ENCODE peak calls at places on chromosome 3, in seven cellular contexts. One of them, this sample, is unnamed.

GRCh38 chr3:156727519-156728205 is 53.3 kb downstream of the TIPARP start:
- DNase-seq in breast epithelium: no peak
- DNase-seq in stomach: no peak
- DNase-seq in HCT116: no peak
- DNase-seq in spleen: no peak
- DNase-seq in HepG2: no peak
- DNase-seq in endothelial cell of umbilical vein: no peak
- DNase-seq in this sample: no peak

GRCh38 chr3:99384596-99384995 is 253.8 kb upstream of the COL8A1 start:
- DNase-seq in HCT116: no peak
- DNase-seq in endothelial cell of umbilical vein: peak; percentile 30
- DNase-seq in breast epithelium: no peak
- DNase-seq in HepG2: no peak
- DNase-seq in spleen: no peak
- DNase-seq in stomach: no peak
- DNase-seq in this sample: no peak

GRCh38 chr3:112111785-112112402 is 21.2 kb downstream of the GCSAM start:
- DNase-seq in stomach: peak; percentile 59
- DNase-seq in HCT116: peak; percentile 46
- DNase-seq in breast epithelium: peak; percentile 45
- DNase-seq in spleen: no peak
- DNase-seq in HepG2: peak; percentile 33
- DNase-seq in endothelial cell of umbilical vein: peak; percentile 59
- DNase-seq in this sample: peak; percentile 66

GRCh38 chr3:128971421-128971820 is 22.5 kb downstream of the CFAP92 start:
- DNase-seq in HepG2: no peak
- DNase-seq in HCT116: no peak
- DNase-seq in spleen: no peak
- DNase-seq in stomach: no peak
- DNase-seq in endothelial cell of umbilical vein: no peak
- DNase-seq in breast epithelium: no peak
- DNase-seq in this sample: no peak

GRCh38 chr3:49781415-49782199 is 4.7 kb downstream of the IP6K1 start:
- DNase-seq in breast epithelium: no peak
- DNase-seq in spleen: no peak
- DNase-seq in stomach: no peak
- DNase-seq in HCT116: no peak
- DNase-seq in endothelial cell of umbilical vein: no peak
- DNase-seq in HepG2: peak; percentile 56
- DNase-seq in this sample: no peak

GRCh38 chr3:61901986-61902385 is 340.6 kb downstream of the PTPRG start:
- DNase-seq in endothelial cell of umbilical vein: no peak
- DNase-seq in stomach: no peak
- DNase-seq in spleen: no peak
- DNase-seq in breast epithelium: no peak
- DNase-seq in HCT116: no peak
- DNase-seq in HepG2: no peak
- DNase-seq in this sample: no peak

GRCh38 chr3:21795152-21795837 is 44.3 kb upstream of the ZNF385D start:
- DNase-seq in HCT116: no peak
- DNase-seq in stomach: no peak
- DNase-seq in HepG2: no peak
- DNase-seq in spleen: no peak
- DNase-seq in breast epithelium: no peak
- DNase-seq in endothelial cell of umbilical vein: no peak
- DNase-seq in this sample: no peak

GRCh38 chr3:154135511-154136173 is 14.5 kb downstream of the ARHGEF26 start:
- DNase-seq in HCT116: no peak
- DNase-seq in spleen: no peak
- DNase-seq in breast epithelium: no peak
- DNase-seq in endothelial cell of umbilical vein: no peak
- DNase-seq in stomach: peak; percentile 29
- DNase-seq in HepG2: peak; percentile 32
- DNase-seq in this sample: peak; percentile 15

GRCh38 chr3:69231929-69232437 is 109.6 kb upstream of the LMOD3 start:
- DNase-seq in stomach: peak; percentile 52
- DNase-seq in HCT116: no peak
- DNase-seq in HepG2: no peak
- DNase-seq in spleen: no peak
- DNase-seq in endothelial cell of umbilical vein: no peak
- DNase-seq in breast epithelium: no peak
- DNase-seq in this sample: no peak

GRCh38 chr3:134311265-134311664 is 60.6 kb upstream of the RYK start:
- DNase-seq in spleen: no peak
- DNase-seq in endothelial cell of umbilical vein: no peak
- DNase-seq in stomach: no peak
- DNase-seq in HepG2: no peak
- DNase-seq in breast epithelium: no peak
- DNase-seq in HCT116: no peak
- DNase-seq in this sample: no peak

DNA sequence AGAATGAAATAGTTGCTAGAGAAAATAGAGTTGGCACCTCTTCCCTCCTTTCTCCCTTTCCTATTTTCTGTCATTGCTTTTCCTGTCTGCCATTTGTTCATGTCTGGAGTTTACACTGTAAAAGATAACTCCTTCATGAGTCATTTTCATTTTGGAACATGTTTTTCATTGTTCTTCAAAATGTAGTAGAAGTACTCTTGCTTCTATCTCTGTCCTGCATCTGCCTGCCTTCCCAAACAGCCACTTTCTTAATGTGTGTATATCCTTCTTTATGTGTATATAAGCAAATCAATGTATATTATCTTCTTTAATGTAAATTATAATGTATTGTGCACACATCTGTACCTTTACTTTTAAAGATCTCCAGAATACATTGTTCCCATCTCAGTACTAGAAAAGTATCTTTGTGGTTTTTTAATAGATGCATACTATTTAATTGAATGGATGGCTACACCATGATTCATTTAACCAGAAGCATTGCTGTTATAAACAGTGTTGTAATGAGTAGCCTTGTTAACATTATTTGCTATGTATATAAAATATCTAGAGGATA is 41.1 kb downstream of the TSC22D2 start:
- DNase-seq in breast epithelium: no peak
- DNase-seq in stomach: no peak
- DNase-seq in endothelial cell of umbilical vein: peak; percentile 87
- DNase-seq in HCT116: no peak
- DNase-seq in spleen: no peak
- DNase-seq in HepG2: no peak
- DNase-seq in this sample: no peak
- TF ChIP-seq POLR2AphosphoS5 in breast epithelium: no peak
- TF ChIP-seq POLR2AphosphoS5 in stomach: no peak
- TF ChIP-seq POLR2AphosphoS5 in endothelial cell of umbilical vein: no peak
- TF ChIP-seq POLR2AphosphoS5 in HCT116: no peak
- TF ChIP-seq POLR2AphosphoS5 in spleen: no peak
- TF ChIP-seq POLR2AphosphoS5 in HepG2: no peak
- TF ChIP-seq POLR2AphosphoS5 in this sample: no peak

DNA sequence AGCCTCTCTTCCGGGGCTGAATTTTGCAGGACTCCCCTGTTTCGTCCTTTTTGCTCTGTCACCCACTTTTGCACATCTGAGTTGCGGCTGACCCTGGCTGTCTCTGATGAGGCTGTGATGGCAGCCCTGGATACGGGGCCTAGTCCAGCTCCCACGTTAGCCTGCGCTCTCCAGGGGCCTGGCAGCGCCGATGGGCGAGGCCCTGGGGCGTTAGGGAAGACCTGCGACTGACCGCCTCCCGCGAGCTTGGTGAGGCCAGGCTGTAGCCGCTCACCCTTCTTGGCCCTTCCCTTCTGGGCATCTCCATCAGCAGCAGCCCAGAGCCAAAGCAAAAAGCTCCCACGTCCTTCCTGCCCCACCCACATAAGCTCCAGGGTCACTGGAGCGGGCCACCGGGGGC is 85.2 kb downstream of the FBLN2 start:
- DNase-seq in HepG2: no peak
- DNase-seq in spleen: no peak
- DNase-seq in endothelial cell of umbilical vein: no peak
- DNase-seq in HCT116: no peak
- DNase-seq in breast epithelium: no peak
- DNase-seq in stomach: no peak
- DNase-seq in this sample: no peak
- H3K27me3 ChIP-seq in HepG2: peaks cover 89% of the 10 kb centered on the region
- H3K27me3 ChIP-seq in spleen: no peaks in the 10 kb centered on the region
- H3K27me3 ChIP-seq in endothelial cell of umbilical vein: no peaks in the 10 kb centered on the region
- H3K27me3 ChIP-seq in HCT116: no peaks in the 10 kb centered on the region
- H3K27me3 ChIP-seq in breast epithelium: no peaks in the 10 kb centered on the region
- H3K27me3 ChIP-seq in stomach: no peaks in the 10 kb centered on the region
- H3K27me3 ChIP-seq in this sample: no peaks in the 10 kb centered on the region

GRCh38 chr3:113231391-113231790 is 20.0 kb downstream of the BOC start:
- DNase-seq in HepG2: no peak
- DNase-seq in breast epithelium: no peak
- DNase-seq in HCT116: no peak
- DNase-seq in endothelial cell of umbilical vein: no peak
- DNase-seq in stomach: no peak
- DNase-seq in spleen: no peak
- DNase-seq in this sample: no peak
- H3K27ac ChIP-seq in HepG2: no peak overlapping the region
- H3K27ac ChIP-seq in breast epithelium: peak overlapping the region; percentile 79
- H3K27ac ChIP-seq in HCT116: no peak overlapping the region
- H3K27ac ChIP-seq in endothelial cell of umbilical vein: no peak overlapping the region
- H3K27ac ChIP-seq in stomach: peak overlapping the region; percentile 30
- H3K27ac ChIP-seq in spleen: no peak overlapping the region
- H3K27ac ChIP-seq in this sample: no peak overlapping the region

GRCh38 chr3:114310701-114311100 is 16.9 kb downstream of the TIGIT start:
- DNase-seq in breast epithelium: no peak
- DNase-seq in endothelial cell of umbilical vein: no peak
- DNase-seq in spleen: no peak
- DNase-seq in HepG2: no peak
- DNase-seq in stomach: no peak
- DNase-seq in HCT116: no peak
- DNase-seq in this sample: no peak
- TF ChIP-seq POLR2AphosphoS5 in breast epithelium: no peak
- TF ChIP-seq POLR2AphosphoS5 in endothelial cell of umbilical vein: no peak
- TF ChIP-seq POLR2AphosphoS5 in spleen: peak; percentile 9
- TF ChIP-seq POLR2AphosphoS5 in HepG2: no peak
- TF ChIP-seq POLR2AphosphoS5 in stomach: no peak
- TF ChIP-seq POLR2AphosphoS5 in HCT116: no peak
- TF ChIP-seq POLR2AphosphoS5 in this sample: no peak

GRCh38 chr3:4841225-4841624 is 138.0 kb upstream of the BHLHE40 start:
- DNase-seq in endothelial cell of umbilical vein: no peak
- DNase-seq in HCT116: no peak
- DNase-seq in breast epithelium: no peak
- DNase-seq in spleen: no peak
- DNase-seq in stomach: no peak
- DNase-seq in HepG2: no peak
- DNase-seq in this sample: no peak
- H3K27me3 ChIP-seq in endothelial cell of umbilical vein: no peaks in the 10 kb centered on the region
- H3K27me3 ChIP-seq in HCT116: peaks cover 3% of the 10 kb centered on the region
- H3K27me3 ChIP-seq in breast epithelium: no peaks in the 10 kb centered on the region
- H3K27me3 ChIP-seq in spleen: no peaks in the 10 kb centered on the region
- H3K27me3 ChIP-seq in stomach: no peaks in the 10 kb centered on the region
- H3K27me3 ChIP-seq in HepG2: no peaks in the 10 kb centered on the region
- H3K27me3 ChIP-seq in this sample: no peaks in the 10 kb centered on the region

GRCh38 chr3:71493372-71493771 is 90.2 kb downstream of the FOXP1 start:
- DNase-seq in endothelial cell of umbilical vein: no peak
- DNase-seq in spleen: no peak
- DNase-seq in stomach: no peak
- DNase-seq in HepG2: no peak
- DNase-seq in HCT116: no peak
- DNase-seq in breast epithelium: no peak
- DNase-seq in this sample: no peak

GRCh38 chr3:71498543-71498942 is 85.0 kb downstream of the FOXP1 start:
- DNase-seq in HCT116: no peak
- DNase-seq in spleen: no peak
- DNase-seq in endothelial cell of umbilical vein: no peak
- DNase-seq in stomach: no peak
- DNase-seq in breast epithelium: no peak
- DNase-seq in HepG2: no peak
- DNase-seq in this sample: no peak

GRCh38 chr3:71498053-71498452 is 85.5 kb downstream of the FOXP1 start:
- DNase-seq in spleen: no peak
- DNase-seq in stomach: no peak
- DNase-seq in HCT116: no peak
- DNase-seq in breast epithelium: no peak
- DNase-seq in endothelial cell of umbilical vein: no peak
- DNase-seq in HepG2: no peak
- DNase-seq in this sample: no peak

GRCh38 chr3:71497367-71497925 is 86.1 kb downstream of the FOXP1 start:
- DNase-seq in endothelial cell of umbilical vein: no peak
- DNase-seq in spleen: no peak
- DNase-seq in stomach: no peak
- DNase-seq in HCT116: no peak
- DNase-seq in HepG2: peak; percentile 31
- DNase-seq in breast epithelium: no peak
- DNase-seq in this sample: no peak

GRCh38 chr3:71495708-71496472 is 87.6 kb downstream of the FOXP1 start:
- DNase-seq in spleen: no peak
- DNase-seq in stomach: no peak
- DNase-seq in breast epithelium: no peak
- DNase-seq in HCT116: no peak
- DNase-seq in endothelial cell of umbilical vein: no peak
- DNase-seq in HepG2: peak; percentile 5
- DNase-seq in this sample: no peak
- H3K27ac ChIP-seq in spleen: no peak overlapping the region
- H3K27ac ChIP-seq in stomach: peak overlapping the region; percentile 36
- H3K27ac ChIP-seq in breast epithelium: peak overlapping the region; percentile 84
- H3K27ac ChIP-seq in HCT116: no peak overlapping the region
- H3K27ac ChIP-seq in endothelial cell of umbilical vein: no peak overlapping the region
- H3K27ac ChIP-seq in HepG2: no peak overlapping the region
- H3K27ac ChIP-seq in this sample: no peak overlapping the region

GRCh38 chr3:123661973-123662372 is 77.1 kb upstream of the HACD2 start:
- DNase-seq in stomach: no peak
- DNase-seq in spleen: no peak
- DNase-seq in HCT116: no peak
- DNase-seq in endothelial cell of umbilical vein: no peak
- DNase-seq in breast epithelium: no peak
- DNase-seq in HepG2: no peak
- DNase-seq in this sample: no peak
- TF ChIP-seq POLR2AphosphoS5 in stomach: no peak
- TF ChIP-seq POLR2AphosphoS5 in spleen: no peak
- TF ChIP-seq POLR2AphosphoS5 in HCT116: no peak
- TF ChIP-seq POLR2AphosphoS5 in endothelial cell of umbilical vein: no peak
- TF ChIP-seq POLR2AphosphoS5 in breast epithelium: no peak
- TF ChIP-seq POLR2AphosphoS5 in HepG2: no peak
- TF ChIP-seq POLR2AphosphoS5 in this sample: no peak

GRCh38 chr3:38816026-38816425 is at the start of gene SCN10A:
- DNase-seq in endothelial cell of umbilical vein: no peak
- DNase-seq in HCT116: no peak
- DNase-seq in stomach: no peak
- DNase-seq in spleen: no peak
- DNase-seq in breast epithelium: no peak
- DNase-seq in HepG2: no peak
- DNase-seq in this sample: no peak
- H3K27me3 ChIP-seq in endothelial cell of umbilical vein: peaks cover 13% of the 10 kb centered on the region
- H3K27me3 ChIP-seq in HCT116: peaks cover 72% of the 10 kb centered on the region
- H3K27me3 ChIP-seq in stomach: no peaks in the 10 kb centered on the region
- H3K27me3 ChIP-seq in spleen: no peaks in the 10 kb centered on the region
- H3K27me3 ChIP-seq in breast epithelium: peaks cover 7% of the 10 kb centered on the region
- H3K27me3 ChIP-seq in HepG2: no peaks in the 10 kb centered on the region
- H3K27me3 ChIP-seq in this sample: no peaks in the 10 kb centered on the region